ENCODE peak calls at places on chromosome 15, in five cellular contexts. L is CD8-positive, alpha-beta memory T cell; A is activated B cell treated with CpG ODN at 0.5 μM for 24 hours; Y is ureter; U is NCI-H2081 treated with DMSO at 0.1 percent for 48 hours. B is an unnamed sample.

GRCh38 chr15:60118146-60118545 is 114.0 kb downstream of the FOXB1 start:
- DNase-seq in L (no peak), Y (no peak), U (no peak), A (no peak), B (no peak)

GRCh38 chr15:99413955-99414754 is 151.6 kb upstream of the MEF2A start:
- DNase-seq in L (no peak), U (no peak), Y (no peak), A (no peak), B (no peak)

GRCh38 chr15:95620934-95621579 is 709.4 kb upstream of the NR2F2 start:
- DNase-seq in U (no peak), Y (no peak), L (no peak), A (no peak), B (no peak)

GRCh38 chr15:34753236-34753894 is 1.4 kb downstream of the GJD2 start:
- DNase-seq in U (no peak), Y (no peak), A (no peak), L (no peak), B (no peak)

GRCh38 chr15:92637621-92638020 is 18.0 kb downstream of the FAM174B start:
- DNase-seq in A (no peak), U (no peak), L (no peak), Y (peak), B (no peak)

GRCh38 chr15:33716025-33716424 is 252.3 kb upstream of the CHRM5 start:
- DNase-seq in U (no peak), L (no peak), A (no peak), Y (no peak), B (no peak)

GRCh38 chr15:69749274-69749673 is 296.7 kb downstream of the RPLP1 start:
- DNase-seq in Y (no peak), L (no peak), U (no peak), A (no peak), B (no peak)

GRCh38 chr15:57003418-57003817 is 85.0 kb downstream of the TCF12 start:
- DNase-seq in A (no peak), Y (no peak), L (no peak), U (no peak), B (no peak)

GRCh38 chr15:63913786-63914185 is 80.0 kb upstream of the HERC1 start:
- DNase-seq in Y (no peak), L (no peak), A (no peak), U (no peak), B (no peak)

GRCh38 chr15:23504003-23504402 is 57.0 kb upstream of the GOLGA6L2 start:
- DNase-seq in L (no peak), U (no peak), Y (no peak), A (no peak), B (no peak)

GRCh38 chr15:57064033-57064432 is 145.6 kb downstream of the TCF12 start:
- DNase-seq in A (no peak), L (no peak), U (no peak), Y (no peak), B (no peak)

GRCh38 chr15:57263520-57263919 is 112.8 kb upstream of the CGNL1 start:
- DNase-seq in Y (no peak), U (no peak), L (no peak), A (no peak), B (no peak)

GRCh38 chr15:57972801-57973311 is 92.7 kb downstream of the ALDH1A2 start:
- DNase-seq in A (no peak), U (no peak), Y (no peak), L (no peak), B (no peak)

GRCh38 chr15:73867426-73867825 is 5.9 kb upstream of the TBC1D21 start:
- DNase-seq in Y (no peak), U (no peak), L (no peak), A (no peak), B (no peak)

GRCh38 chr15:67076147-67076843 is 10.9 kb downstream of the SMAD3 start:
- DNase-seq in Y (no peak), L (no peak), A (peak), U (no peak), B (no peak)

GRCh38 chr15:57327985-57328471 is 48.3 kb upstream of the CGNL1 start:
- DNase-seq in L (no peak), U (no peak), A (no peak), Y (no peak), B (no peak)

GRCh38 chr15:73704869-73705645 is 20.9 kb downstream of the CD276 start:
- DNase-seq in U (no peak), L (peak), A (peak), Y (peak), B (no peak)

GRCh38 chr15:31489801-31490646 is 163.4 kb downstream of the KLF13 start:
- DNase-seq in Y (peak), A (no peak), L (peak), U (no peak), B (peak)

GRCh38 chr15:63708141-63708772 is 111.1 kb downstream of the FBXL22 start:
- DNase-seq in A (no peak), L (peak), U (no peak), Y (no peak), B (no peak)

GRCh38 chr15:45377630-45378148 is 655 bp downstream of the GATM start:
- DNase-seq in A (no peak), Y (peak), L (no peak), U (no peak), B (peak)

GRCh38 chr15:38127306-38127731 is 125.3 kb upstream of the SPRED1 start:
- DNase-seq in U (no peak), Y (no peak), L (no peak), A (no peak), B (no peak)

GRCh38 chr15:96296264-96296663 is 34.2 kb upstream of the NR2F2 start:
- DNase-seq in U (no peak), Y (no peak), A (no peak), L (no peak), B (no peak)

B was measured in putamen.